ENCODE peak calls at places on chromosome 17, in ten cellular contexts. U is upper lobe of right lung; Q is kidney; M is A549; D is CD4-positive, alpha-beta T cell; F is RWPE1; S is tibial artery; K is psoas muscle; G is astrocyte; X is stomach. L is an unnamed sample.

GRCh38 chr17:13888043-13888442 is 181.3 kb upstream of the COX10 start:
- DNase-seq in U (no peak), F (no peak), K (no peak), X (peak), D (no peak), M (no peak), G (peak), S (peak), Q (no peak), L (no peak)

GRCh38 chr17:19378416-19379293 is at the start of gene MAPK7:
- DNase-seq in M (no peak), X (no peak), Q (peak), G (no peak), U (peak), S (peak), F (no peak), D (no peak), K (peak), L (no peak)

GRCh38 chr17:9615486-9615885 is 29.8 kb upstream of the USP43 start:
- DNase-seq in U (no peak), G (no peak), X (no peak), M (no peak), S (no peak), F (no peak), D (no peak), K (no peak), Q (no peak), L (no peak)

GRCh38 chr17:61249649-61250301 is 149.9 kb upstream of the TBX2 start:
- DNase-seq in G (no peak), U (no peak), S (no peak), D (no peak), X (no peak), Q (no peak), F (no peak), K (no peak), M (no peak), L (no peak)

GRCh38 chr17:40486513-40487370 is 14.7 kb downstream of the TNS4 start:
- DNase-seq in F (no peak), X (no peak), K (no peak), D (no peak), S (no peak), G (peak), Q (peak), M (no peak), U (no peak), L (no peak)

GRCh38 chr17:29393451-29393850 is 3.3 kb downstream of the TAOK1 start:
- DNase-seq in X (no peak), M (no peak), Q (no peak), F (no peak), D (no peak), G (peak), S (no peak), U (no peak), K (no peak), L (no peak)

GRCh38 chr17:77317091-77317519 is 176.3 kb downstream of the SEC14L1 start:
- DNase-seq in G (no peak), S (no peak), D (no peak), U (peak), M (no peak), F (no peak), Q (peak), K (peak), X (no peak), L (no peak)

GRCh38 chr17:34382586-34383224 is 19.7 kb upstream of the CCL1 start:
- DNase-seq in D (no peak), S (no peak), M (no peak), U (no peak), K (no peak), G (no peak), X (no peak), Q (no peak), F (no peak), L (peak)

GRCh38 chr17:2867441-2868424 is 71.5 kb downstream of the RAP1GAP2 start:
- DNase-seq in M (no peak), K (no peak), X (no peak), U (no peak), S (no peak), F (peak), Q (no peak), G (peak), D (no peak), L (no peak)

GRCh38 chr17:7328840-7329359 is at the start of gene NEURL4:
- DNase-seq in S (no peak), G (no peak), U (no peak), F (peak), D (no peak), X (no peak), K (no peak), M (no peak), Q (no peak), L (no peak)

GRCh38 chr17:10563991-10564660 is 14.7 kb upstream of the MYH2 start:
- DNase-seq in Q (no peak), G (no peak), D (no peak), X (no peak), U (no peak), K (no peak), M (no peak), F (no peak), S (no peak), L (no peak)

GRCh38 chr17:68238488-68238887 is 9.4 kb upstream of the AMZ2 start:
- DNase-seq in K (no peak), G (no peak), X (no peak), Q (no peak), F (no peak), U (no peak), M (no peak), S (no peak), D (no peak), L (peak)

GRCh38 chr17:1515640-1516402 is 591 bp downstream of the INPP5K start:
- DNase-seq in S (peak), M (peak), F (peak), K (no peak), X (peak), U (no peak), Q (no peak), G (peak), D (peak), L (peak)

GRCh38 chr17:66989579-66989978 is 25.1 kb downstream of the CACNG4 start:
- DNase-seq in U (no peak), Q (no peak), F (no peak), M (no peak), S (no peak), K (peak), X (no peak), D (no peak), G (no peak), L (no peak)

GRCh38 chr17:57294629-57295501 is 38.5 kb downstream of the MSI2 start:
- DNase-seq in G (peak), Q (no peak), U (no peak), S (no peak), K (peak), D (peak), M (peak), X (no peak), F (no peak), L (peak)

GRCh38 chr17:35241520-35241919 is 1.4 kb upstream of the SLFN5 start:
- DNase-seq in M (no peak), Q (no peak), D (peak), U (no peak), K (peak), X (no peak), F (no peak), G (no peak), S (no peak), L (no peak)

GRCh38 chr17:46874906-46875305 is 23.5 kb downstream of the WNT9B start:
- DNase-seq in D (no peak), M (no peak), Q (peak), X (no peak), K (no peak), G (no peak), U (no peak), F (no peak), S (no peak), L (no peak)

GRCh38 chr17:13635951-13636350 is 34.2 kb upstream of the HS3ST3A1 start:
- DNase-seq in K (no peak), G (peak), S (no peak), F (no peak), X (no peak), M (no peak), D (no peak), U (no peak), Q (no peak), L (no peak)

DNA sequence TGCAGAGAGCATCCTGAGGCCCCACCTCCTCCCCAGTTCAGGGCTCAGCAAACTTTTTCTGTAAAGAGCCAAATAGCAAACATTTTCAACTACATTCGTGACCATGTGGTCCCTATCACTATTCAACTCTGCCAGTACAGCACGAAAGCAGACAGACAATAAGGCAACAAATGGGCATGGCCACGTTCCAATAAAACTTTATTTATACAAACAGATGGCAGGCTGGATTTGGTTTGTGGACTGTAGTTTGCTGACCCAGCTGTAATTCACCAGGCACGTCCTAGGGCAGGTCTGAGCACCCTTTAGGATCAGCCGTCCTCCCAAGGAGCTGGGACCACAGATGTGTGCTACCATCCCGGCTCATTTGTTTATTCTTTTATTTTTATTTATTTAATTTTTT is 27.1 kb upstream of the GPRC5C start:
- DNase-seq in M (no peak), Q (no peak), D (no peak), F (no peak), K (no peak), S (no peak), G (no peak), X (no peak), U (no peak), L (no peak)
- H3K27ac ChIP-seq in M (no peak), Q (no peak), D (no peak), F (no peak), K (no peak), S (no peak), G (no peak), X (no peak), U (no peak), L (no peak)

GRCh38 chr17:70168044-70168978 is 1.0 kb upstream of the KCNJ2 start:
- DNase-seq in D (no peak), M (peak), U (peak), S (peak), F (no peak), Q (peak), G (peak), X (peak), K (peak), L (no peak)

GRCh38 chr17:70171159-70171558 is 1.8 kb downstream of the KCNJ2 start:
- DNase-seq in F (no peak), K (no peak), G (no peak), M (no peak), D (no peak), Q (no peak), U (no peak), S (no peak), X (no peak), L (no peak)

GRCh38 chr17:70169707-70170597 is 620 bp downstream of the KCNJ2 start:
- DNase-seq in M (peak), U (no peak), X (no peak), S (no peak), D (no peak), G (no peak), F (no peak), K (peak), Q (no peak), L (no peak)

GRCh38 chr17:70166571-70166970 is 2.8 kb upstream of the KCNJ2 start:
- DNase-seq in Q (no peak), M (no peak), X (no peak), S (no peak), K (no peak), D (no peak), U (no peak), G (no peak), F (no peak), L (no peak)

DNA sequence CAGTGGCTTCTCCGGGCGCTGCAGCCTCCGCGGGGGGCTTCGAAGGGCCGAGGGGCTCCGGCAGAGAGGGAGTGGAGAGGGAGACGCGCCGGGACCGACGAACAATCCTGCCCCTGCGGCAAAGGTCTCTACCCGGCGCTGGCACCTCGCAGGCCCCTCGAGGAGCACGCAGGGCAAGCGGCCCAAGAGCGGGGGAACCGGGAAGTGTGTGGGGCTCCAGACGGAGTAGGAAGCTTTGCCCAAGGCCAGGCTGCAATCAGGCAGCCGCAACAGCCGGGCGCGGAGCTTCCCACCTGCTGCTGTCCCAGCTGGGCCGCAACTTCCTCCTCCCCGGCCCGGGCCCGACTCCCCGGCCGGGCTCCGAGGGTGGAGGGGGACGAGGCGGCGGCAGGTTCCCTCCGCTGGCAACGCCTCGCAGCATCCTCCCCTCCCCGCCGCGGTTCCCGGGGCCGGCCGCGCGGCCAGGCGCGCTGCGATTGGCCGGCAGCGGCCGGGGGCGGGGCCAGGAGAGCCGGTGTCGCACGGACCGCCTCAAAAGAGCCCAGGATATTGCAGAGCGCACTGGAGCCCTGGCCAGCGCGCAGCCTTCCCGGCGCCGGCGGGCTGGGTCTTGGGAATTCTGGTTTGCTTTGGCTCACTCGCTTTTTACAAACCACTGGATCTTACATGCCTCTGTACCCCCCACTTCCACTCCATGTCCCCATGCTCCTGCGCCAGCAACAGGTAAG is at the start of gene KCNJ2:
- DNase-seq in F (peak), M (peak), Q (peak), X (peak), D (peak), S (peak), G (peak), K (peak), U (peak), L (no peak)
- TF ChIP-seq CTCF in F (no peak), M (no peak), Q (no peak), X (no peak), D (no peak), S (no peak), G (no peak), K (no peak), U (no peak), L (no peak)

GRCh38 chr17:31425646-31426045 is 34.2 kb downstream of the RAB11FIP4 start:
- DNase-seq in F (no peak), M (no peak), U (no peak), Q (peak), X (no peak), G (no peak), S (no peak), K (no peak), D (no peak), L (no peak)

GRCh38 chr17:31427684-31428083 is 36.2 kb downstream of the RAB11FIP4 start:
- DNase-seq in X (no peak), K (no peak), G (no peak), D (no peak), M (no peak), S (no peak), U (no peak), Q (peak), F (no peak), L (no peak)

GRCh38 chr17:31428111-31428510 is 36.6 kb downstream of the RAB11FIP4 start:
- DNase-seq in K (no peak), S (no peak), D (no peak), G (no peak), Q (peak), F (no peak), X (no peak), M (no peak), U (no peak), L (no peak)

GRCh38 chr17:31422443-31422842 is 31.0 kb downstream of the RAB11FIP4 start:
- DNase-seq in D (no peak), M (no peak), K (no peak), Q (no peak), S (no peak), U (no peak), X (no peak), G (no peak), F (no peak), L (no peak)

GRCh38 chr17:31424944-31425582 is 33.6 kb downstream of the RAB11FIP4 start:
- DNase-seq in M (no peak), U (no peak), F (no peak), K (no peak), Q (peak), X (peak), D (no peak), S (no peak), G (peak), L (no peak)
- H3K27ac ChIP-seq in M (no peak), U (no peak), F (no peak), K (no peak), Q (no peak), X (no peak), D (no peak), S (no peak), G (no peak), L (no peak)

GRCh38 chr17:64497565-64498035 is 746 bp upstream of the POLG2 start:
- DNase-seq in S (no peak), X (no peak), D (no peak), F (peak), Q (no peak), G (no peak), U (no peak), K (no peak), M (no peak), L (no peak)
- TF ChIP-seq CTCF in S (no peak), X (no peak), D (peak), F (peak), Q (no peak), G (no peak), U (no peak), K (no peak), M (peak), L (no peak)

GRCh38 chr17:21090889-21091618 is 35.7 kb upstream of the DHRS7B start:
- DNase-seq in M (no peak), F (no peak), D (no peak), S (no peak), X (no peak), Q (no peak), K (no peak), G (no peak), U (no peak), L (no peak)
- H3K27ac ChIP-seq in M (no peak), F (no peak), D (no peak), S (no peak), X (no peak), Q (no peak), K (no peak), G (no peak), U (no peak), L (no peak)

GRCh38 chr17:306536-307294 is 45.9 kb downstream of the RPH3AL start:
- DNase-seq in G (no peak), K (peak), F (no peak), S (no peak), U (no peak), M (no peak), X (no peak), D (no peak), Q (peak), L (no peak)

GRCh38 chr17:304461-304860 is 48.1 kb downstream of the RPH3AL start:
- DNase-seq in K (peak), S (no peak), F (no peak), X (no peak), G (no peak), Q (peak), M (no peak), U (no peak), D (no peak), L (no peak)

GRCh38 chr17:307295-307691 is 45.3 kb downstream of the RPH3AL start:
- DNase-seq in F (no peak), D (no peak), M (no peak), G (no peak), S (no peak), U (no peak), X (no peak), Q (no peak), K (peak), L (no peak)

GRCh38 chr17:305090-305976 is 47.3 kb downstream of the RPH3AL start:
- DNase-seq in F (no peak), Q (peak), U (no peak), S (no peak), X (peak), G (no peak), D (no peak), K (peak), M (peak), L (no peak)

DNA sequence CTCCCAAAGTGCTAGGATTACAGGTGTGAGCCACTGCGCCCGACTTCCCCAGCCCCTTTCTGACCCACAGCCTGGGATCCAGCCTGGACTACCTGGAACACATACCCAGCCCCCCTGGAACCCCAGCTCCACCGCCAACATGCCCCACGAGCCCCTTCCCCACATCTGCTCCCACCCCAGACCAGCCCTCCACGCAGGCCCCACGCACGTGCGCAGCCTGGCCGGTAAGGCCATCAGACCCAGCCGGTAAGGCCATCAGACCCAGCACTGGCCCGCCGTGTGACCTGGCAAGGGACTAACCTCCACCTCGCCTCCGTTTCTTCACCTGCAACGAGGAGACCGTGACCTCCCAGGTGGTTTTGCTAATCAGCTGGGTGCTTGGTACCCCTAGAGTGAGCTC is 46.5 kb downstream of the RPH3AL start:
- DNase-seq in Q (peak), U (no peak), X (no peak), S (no peak), D (no peak), G (no peak), F (no peak), K (peak), M (no peak), L (no peak)
- TF ChIP-seq CTCF in Q (no peak), U (no peak), X (no peak), S (no peak), D (no peak), G (no peak), F (no peak), K (no peak), M (no peak), L (no peak)

GRCh38 chr17:75308732-75309629 is 19.7 kb upstream of the SLC25A19 start:
- DNase-seq in D (no peak), G (no peak), U (no peak), S (no peak), Q (no peak), K (no peak), F (no peak), X (peak), M (peak), L (no peak)
- H3K27ac ChIP-seq in D (no peak), G (no peak), U (peak), S (no peak), Q (peak), K (no peak), F (peak), X (peak), M (peak), L (no peak)

DNA sequence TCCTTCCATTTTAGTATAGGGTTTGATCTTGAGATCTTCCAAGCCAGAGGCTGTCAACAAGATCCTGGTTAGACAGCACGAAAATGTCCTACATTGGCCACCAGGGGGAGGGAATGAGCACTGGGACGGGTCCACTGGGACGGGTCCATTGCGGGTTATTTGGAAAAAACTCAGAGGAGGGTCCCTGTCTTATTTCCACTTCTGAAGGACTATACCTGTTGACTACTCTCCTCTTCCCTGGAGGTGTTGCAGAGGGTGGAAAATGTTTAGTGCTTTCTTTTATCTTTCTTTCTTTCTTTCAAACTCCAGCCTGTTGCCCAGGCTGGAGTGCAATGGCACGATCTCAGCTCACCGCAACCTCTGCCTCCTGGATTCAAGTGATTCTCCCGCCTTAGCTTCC is 2.5 kb downstream of the TTLL6 start:
- DNase-seq in F (peak), K (no peak), G (peak), M (peak), Q (no peak), S (peak), U (peak), X (peak), D (peak), L (peak)
- TF ChIP-seq CTCF in F (peak), K (peak), G (peak), M (peak), Q (peak), S (peak), U (peak), X (peak), D (peak), L (peak)

GRCh38 chr17:80328620-80329380 is 68.1 kb downstream of the RNF213 start:
- DNase-seq in F (no peak), U (peak), K (peak), S (no peak), Q (peak), G (no peak), M (no peak), D (no peak), X (no peak), L (no peak)
- H3K27ac ChIP-seq in F (no peak), U (no peak), K (no peak), S (no peak), Q (no peak), G (no peak), M (no peak), D (no peak), X (no peak), L (no peak)